ENCODE peak calls at places on chromosomes 16 and 17, in nine cellular contexts. One of them, this sample, is unnamed. For H3K9me3 and H3K4me1, the result is how much of the 10 kb centered on the place peaks cover.

GRCh38 chr16:14672403-14672971 is 21.6 kb downstream of the PLA2G10 start:
- DNase-seq in neural progenitor cell: no peak
- DNase-seq in cardiac muscle cell: peak
- DNase-seq in ovary: no peak
- DNase-seq in heart right ventricle: no peak
- DNase-seq in uterus: no peak
- DNase-seq in tibial artery: no peak
- DNase-seq in pancreas: peak
- DNase-seq in Peyer's patch: no peak
- DNase-seq in this sample: peak

GRCh38 chr17:31724619-31725018 is 134.4 kb downstream of the COPRS start:
- DNase-seq in neural progenitor cell: no peak
- DNase-seq in cardiac muscle cell: peak
- DNase-seq in ovary: no peak
- DNase-seq in heart right ventricle: no peak
- DNase-seq in uterus: no peak
- DNase-seq in tibial artery: no peak
- DNase-seq in pancreas: no peak
- DNase-seq in Peyer's patch: no peak
- DNase-seq in this sample: no peak

GRCh38 chr17:34070712-34071111 is 184.4 kb upstream of the CCL2 start:
- DNase-seq in neural progenitor cell: no peak
- DNase-seq in cardiac muscle cell: no peak
- DNase-seq in ovary: no peak
- DNase-seq in heart right ventricle: no peak
- DNase-seq in uterus: no peak
- DNase-seq in tibial artery: no peak
- DNase-seq in pancreas: no peak
- DNase-seq in Peyer's patch: no peak
- DNase-seq in this sample: no peak

GRCh38 chr16:55248058-55248457 is 75.9 kb upstream of the IRX6 start:
- DNase-seq in neural progenitor cell: no peak
- DNase-seq in cardiac muscle cell: no peak
- DNase-seq in ovary: no peak
- DNase-seq in heart right ventricle: no peak
- DNase-seq in uterus: no peak
- DNase-seq in tibial artery: no peak
- DNase-seq in pancreas: no peak
- DNase-seq in Peyer's patch: no peak
- DNase-seq in this sample: no peak

GRCh38 chr17:66698270-66698669 is 136.6 kb upstream of the CACNG5 start:
- DNase-seq in neural progenitor cell: no peak
- DNase-seq in cardiac muscle cell: no peak
- DNase-seq in ovary: no peak
- DNase-seq in heart right ventricle: no peak
- DNase-seq in uterus: no peak
- DNase-seq in tibial artery: no peak
- DNase-seq in pancreas: no peak
- DNase-seq in Peyer's patch: no peak
- DNase-seq in this sample: no peak

GRCh38 chr16:50153648-50154368 is 702 bp downstream of the TENT4B start:
- DNase-seq in neural progenitor cell: peak
- DNase-seq in cardiac muscle cell: peak
- DNase-seq in ovary: no peak
- DNase-seq in heart right ventricle: peak
- DNase-seq in uterus: peak
- DNase-seq in tibial artery: no peak
- DNase-seq in pancreas: no peak
- DNase-seq in Peyer's patch: no peak
- DNase-seq in this sample: no peak

GRCh38 chr17:64399071-64399766 is 8.6 kb upstream of the PECAM1 start:
- DNase-seq in neural progenitor cell: no peak
- DNase-seq in cardiac muscle cell: no peak
- DNase-seq in ovary: no peak
- DNase-seq in heart right ventricle: no peak
- DNase-seq in uterus: no peak
- DNase-seq in tibial artery: no peak
- DNase-seq in pancreas: no peak
- DNase-seq in Peyer's patch: peak
- DNase-seq in this sample: peak

GRCh38 chr16:82884320-82884898 is 257.6 kb downstream of the CDH13 start:
- DNase-seq in neural progenitor cell: no peak
- DNase-seq in cardiac muscle cell: no peak
- DNase-seq in ovary: no peak
- DNase-seq in heart right ventricle: no peak
- DNase-seq in uterus: no peak
- DNase-seq in tibial artery: no peak
- DNase-seq in pancreas: no peak
- DNase-seq in Peyer's patch: no peak
- DNase-seq in this sample: no peak

GRCh38 chr16:85092309-85092708 is 20.0 kb downstream of the CIBAR2 start:
- DNase-seq in neural progenitor cell: no peak
- DNase-seq in cardiac muscle cell: no peak
- DNase-seq in ovary: no peak
- DNase-seq in heart right ventricle: no peak
- DNase-seq in uterus: no peak
- DNase-seq in tibial artery: no peak
- DNase-seq in pancreas: no peak
- DNase-seq in Peyer's patch: no peak
- DNase-seq in this sample: no peak

GRCh38 chr16:89318430-89318758 is 100.9 kb downstream of the ZNF778 start:
- DNase-seq in neural progenitor cell: no peak
- DNase-seq in cardiac muscle cell: no peak
- DNase-seq in ovary: no peak
- DNase-seq in heart right ventricle: no peak
- DNase-seq in uterus: no peak
- DNase-seq in tibial artery: no peak
- DNase-seq in pancreas: no peak
- DNase-seq in Peyer's patch: no peak
- DNase-seq in this sample: no peak

GRCh38 chr16:87325480-87325879 is 8.3 kb upstream of the C16orf95 start:
- DNase-seq in neural progenitor cell: no peak
- DNase-seq in cardiac muscle cell: no peak
- DNase-seq in ovary: peak
- DNase-seq in heart right ventricle: no peak
- DNase-seq in uterus: no peak
- DNase-seq in tibial artery: no peak
- DNase-seq in pancreas: no peak
- DNase-seq in Peyer's patch: peak
- DNase-seq in this sample: no peak

GRCh38 chr17:2937331-2938003 is 125.9 kb downstream of the OR1D5 start:
- DNase-seq in neural progenitor cell: no peak
- DNase-seq in cardiac muscle cell: peak
- DNase-seq in ovary: no peak
- DNase-seq in heart right ventricle: no peak
- DNase-seq in uterus: no peak
- DNase-seq in tibial artery: no peak
- DNase-seq in pancreas: no peak
- DNase-seq in Peyer's patch: no peak
- DNase-seq in this sample: no peak

GRCh38 chr17:16916557-16916920 is 55.4 kb downstream of the TNFRSF13B start:
- DNase-seq in neural progenitor cell: no peak
- DNase-seq in cardiac muscle cell: no peak
- DNase-seq in ovary: no peak
- DNase-seq in heart right ventricle: no peak
- DNase-seq in uterus: no peak
- DNase-seq in tibial artery: peak
- DNase-seq in pancreas: no peak
- DNase-seq in Peyer's patch: no peak
- DNase-seq in this sample: no peak

GRCh38 chr16:8087597-8088279 is 502.6 kb downstream of the TMEM114 start:
- DNase-seq in neural progenitor cell: no peak
- DNase-seq in cardiac muscle cell: no peak
- DNase-seq in ovary: no peak
- DNase-seq in heart right ventricle: no peak
- DNase-seq in uterus: no peak
- DNase-seq in tibial artery: no peak
- DNase-seq in pancreas: no peak
- DNase-seq in Peyer's patch: no peak
- DNase-seq in this sample: no peak

GRCh38 chr17:48499248-48499647 is 31.6 kb downstream of the HOXB1 start:
- DNase-seq in neural progenitor cell: no peak
- DNase-seq in cardiac muscle cell: no peak
- DNase-seq in ovary: no peak
- DNase-seq in heart right ventricle: no peak
- DNase-seq in uterus: no peak
- DNase-seq in tibial artery: no peak
- DNase-seq in pancreas: no peak
- DNase-seq in Peyer's patch: no peak
- DNase-seq in this sample: no peak

GRCh38 chr17:56890390-56890789 is 23.5 kb downstream of the TRIM25 start:
- DNase-seq in neural progenitor cell: no peak
- DNase-seq in cardiac muscle cell: no peak
- DNase-seq in ovary: no peak
- DNase-seq in heart right ventricle: no peak
- DNase-seq in uterus: no peak
- DNase-seq in tibial artery: no peak
- DNase-seq in pancreas: no peak
- DNase-seq in Peyer's patch: no peak
- DNase-seq in this sample: no peak
- H3K9me3 ChIP-seq in neural progenitor cell: under half
- H3K9me3 ChIP-seq in cardiac muscle cell: under half
- H3K9me3 ChIP-seq in ovary: under half
- H3K9me3 ChIP-seq in heart right ventricle: under half
- H3K9me3 ChIP-seq in uterus: under half
- H3K9me3 ChIP-seq in tibial artery: under half
- H3K9me3 ChIP-seq in pancreas: under half
- H3K9me3 ChIP-seq in Peyer's patch: under half
- H3K9me3 ChIP-seq in this sample: under half

DNA sequence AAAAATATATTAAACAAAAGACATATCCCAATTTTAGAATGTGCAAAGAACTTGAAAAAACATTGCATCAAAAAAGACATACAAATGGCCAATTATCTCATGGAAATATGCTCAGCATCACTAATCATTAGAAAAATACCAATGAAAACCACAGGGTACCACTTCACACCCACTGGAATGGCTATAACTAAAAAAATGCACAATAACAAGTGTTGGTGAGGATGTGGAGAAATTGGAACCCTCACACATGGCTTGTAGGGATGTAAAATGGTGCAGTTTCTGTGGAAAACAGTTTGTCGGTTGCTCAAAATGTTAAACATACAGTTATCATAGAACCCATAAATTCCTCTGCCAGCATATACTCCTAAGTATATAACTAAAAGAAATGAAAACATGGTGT is 796 bp upstream of the PSMB6 start:
- DNase-seq in neural progenitor cell: no peak
- DNase-seq in cardiac muscle cell: no peak
- DNase-seq in ovary: no peak
- DNase-seq in heart right ventricle: no peak
- DNase-seq in uterus: no peak
- DNase-seq in tibial artery: no peak
- DNase-seq in pancreas: no peak
- DNase-seq in Peyer's patch: no peak
- DNase-seq in this sample: no peak
- H3K4me3 ChIP-seq in neural progenitor cell: no peak
- H3K4me3 ChIP-seq in cardiac muscle cell: no peak
- H3K4me3 ChIP-seq in ovary: no peak
- H3K4me3 ChIP-seq in heart right ventricle: no peak
- H3K4me3 ChIP-seq in uterus: no peak
- H3K4me3 ChIP-seq in tibial artery: no peak
- H3K4me3 ChIP-seq in pancreas: no peak
- H3K4me3 ChIP-seq in Peyer's patch: no peak
- H3K4me3 ChIP-seq in this sample: peak

GRCh38 chr16:67001159-67001486 is 12.7 kb downstream of the CES4A start:
- DNase-seq in neural progenitor cell: no peak
- DNase-seq in cardiac muscle cell: no peak
- DNase-seq in ovary: no peak
- DNase-seq in heart right ventricle: peak
- DNase-seq in uterus: no peak
- DNase-seq in tibial artery: no peak
- DNase-seq in pancreas: no peak
- DNase-seq in Peyer's patch: no peak
- DNase-seq in this sample: no peak

GRCh38 chr16:67001726-67002125 is 13.3 kb downstream of the CES4A start:
- DNase-seq in neural progenitor cell: no peak
- DNase-seq in cardiac muscle cell: no peak
- DNase-seq in ovary: no peak
- DNase-seq in heart right ventricle: no peak
- DNase-seq in uterus: no peak
- DNase-seq in tibial artery: no peak
- DNase-seq in pancreas: no peak
- DNase-seq in Peyer's patch: no peak
- DNase-seq in this sample: no peak

GRCh38 chr16:66996324-66996982 is 8.1 kb downstream of the CES4A start:
- DNase-seq in neural progenitor cell: no peak
- DNase-seq in cardiac muscle cell: peak
- DNase-seq in ovary: no peak
- DNase-seq in heart right ventricle: no peak
- DNase-seq in uterus: peak
- DNase-seq in tibial artery: peak
- DNase-seq in pancreas: peak
- DNase-seq in Peyer's patch: no peak
- DNase-seq in this sample: no peak

GRCh38 chr16:67000384-67001158 is 12.2 kb downstream of the CES4A start:
- DNase-seq in neural progenitor cell: peak
- DNase-seq in cardiac muscle cell: peak
- DNase-seq in ovary: peak
- DNase-seq in heart right ventricle: peak
- DNase-seq in uterus: peak
- DNase-seq in tibial artery: peak
- DNase-seq in pancreas: peak
- DNase-seq in Peyer's patch: peak
- DNase-seq in this sample: peak

DNA sequence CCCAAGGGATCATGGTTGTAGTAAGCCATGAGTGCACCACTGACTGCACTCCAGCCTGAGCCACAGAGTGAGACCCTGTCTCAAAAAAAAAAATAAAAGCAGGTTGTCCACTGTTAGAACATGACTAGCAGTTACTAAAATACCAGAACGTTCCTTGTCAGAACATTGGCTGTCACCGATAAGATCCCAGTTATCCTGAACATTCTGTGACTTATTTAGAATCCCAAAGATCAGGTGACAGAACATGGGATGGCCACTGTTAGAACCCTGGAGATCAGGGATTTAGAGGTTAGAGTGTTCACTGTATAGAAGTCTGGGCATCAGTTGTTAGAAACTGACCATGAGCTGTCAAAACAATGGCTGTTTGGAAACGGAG is 8.6 kb downstream of the CES4A start:
- DNase-seq in neural progenitor cell: no peak
- DNase-seq in cardiac muscle cell: no peak
- DNase-seq in ovary: no peak
- DNase-seq in heart right ventricle: no peak
- DNase-seq in uterus: no peak
- DNase-seq in tibial artery: no peak
- DNase-seq in pancreas: no peak
- DNase-seq in Peyer's patch: no peak
- DNase-seq in this sample: no peak
- H3K4me1 ChIP-seq in neural progenitor cell: under half
- H3K4me1 ChIP-seq in cardiac muscle cell: under half
- H3K4me1 ChIP-seq in ovary: under half
- H3K4me1 ChIP-seq in heart right ventricle: under half
- H3K4me1 ChIP-seq in uterus: under half
- H3K4me1 ChIP-seq in tibial artery: under half
- H3K4me1 ChIP-seq in pancreas: under half
- H3K4me1 ChIP-seq in Peyer's patch: under half
- H3K4me1 ChIP-seq in this sample: under half

DNA sequence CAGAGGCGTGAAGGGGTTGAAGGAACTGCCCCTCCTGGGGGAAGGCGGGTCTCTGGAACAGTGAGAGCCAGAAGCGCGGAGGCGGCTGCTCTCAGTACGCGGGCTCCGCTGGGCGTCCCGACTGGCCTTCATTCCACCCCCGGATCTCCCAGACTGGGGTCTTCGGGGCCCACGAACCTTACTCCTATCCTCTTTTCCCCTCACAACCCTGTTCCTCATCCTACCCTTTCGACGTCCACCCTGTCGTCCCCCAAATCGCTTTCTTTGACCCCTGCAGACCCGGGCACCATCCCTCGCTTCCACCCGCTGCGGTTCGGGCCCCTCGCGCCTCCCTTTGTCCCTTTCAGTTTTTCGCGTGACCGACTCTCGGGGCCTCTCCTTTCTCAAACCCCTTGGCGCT is 2114.6 kb downstream of the TP53TG3F start:
- DNase-seq in neural progenitor cell: no peak
- DNase-seq in cardiac muscle cell: no peak
- DNase-seq in ovary: no peak
- DNase-seq in heart right ventricle: no peak
- DNase-seq in uterus: no peak
- DNase-seq in tibial artery: no peak
- DNase-seq in pancreas: no peak
- DNase-seq in Peyer's patch: no peak
- DNase-seq in this sample: no peak
- H3K9me3 ChIP-seq in neural progenitor cell: under half
- H3K9me3 ChIP-seq in cardiac muscle cell: under half
- H3K9me3 ChIP-seq in ovary: under half
- H3K9me3 ChIP-seq in heart right ventricle: half or more
- H3K9me3 ChIP-seq in uterus: under half
- H3K9me3 ChIP-seq in tibial artery: under half
- H3K9me3 ChIP-seq in pancreas: under half
- H3K9me3 ChIP-seq in Peyer's patch: under half
- H3K9me3 ChIP-seq in this sample: under half

This sample was measured in CD4-positive, CD25-positive, alpha-beta regulatory T cell.